ENCODE peak calls at places on chromosomes 12 and 14, in six cellular contexts. One of them, this sample, is unnamed.

GRCh38 chr12:92973614-92974013 is 44.5 kb upstream of the EEA1 start:
- DNase-seq in activated naive CD8-positive, alpha-beta T cell treated with anti-CD3 and anti-CD28 coated beads, Interleukin-2, amount 50 U/mL, for 24 hours: no peak
- DNase-seq in ACHN: peak
- DNase-seq in BE2C: no peak
- DNase-seq in cardiac septum: no peak
- DNase-seq in activated CD4-positive, alpha-beta memory T cell treated with anti-CD3 and anti-CD28 coated beads, Interleukin-2, amount 10 ng/mL, durations not matched to agents 7 days and 5 days: no peak
- DNase-seq in this sample: no peak

GRCh38 chr12:121102307-121102706 is 30.4 kb upstream of the P2RX7 start:
- DNase-seq in activated naive CD8-positive, alpha-beta T cell treated with anti-CD3 and anti-CD28 coated beads, Interleukin-2, amount 50 U/mL, for 24 hours: no peak
- DNase-seq in ACHN: no peak
- DNase-seq in BE2C: no peak
- DNase-seq in cardiac septum: no peak
- DNase-seq in activated CD4-positive, alpha-beta memory T cell treated with anti-CD3 and anti-CD28 coated beads, Interleukin-2, amount 10 ng/mL, durations not matched to agents 7 days and 5 days: no peak
- DNase-seq in this sample: no peak

GRCh38 chr12:74980510-74980909 is 229.1 kb downstream of the KCNC2 start:
- DNase-seq in activated naive CD8-positive, alpha-beta T cell treated with anti-CD3 and anti-CD28 coated beads, Interleukin-2, amount 50 U/mL, for 24 hours: no peak
- DNase-seq in ACHN: peak
- DNase-seq in BE2C: no peak
- DNase-seq in cardiac septum: no peak
- DNase-seq in activated CD4-positive, alpha-beta memory T cell treated with anti-CD3 and anti-CD28 coated beads, Interleukin-2, amount 10 ng/mL, durations not matched to agents 7 days and 5 days: no peak
- DNase-seq in this sample: no peak

GRCh38 chr12:132838464-132839080 is 9.9 kb upstream of the GOLGA3 start:
- DNase-seq in activated naive CD8-positive, alpha-beta T cell treated with anti-CD3 and anti-CD28 coated beads, Interleukin-2, amount 50 U/mL, for 24 hours: no peak
- DNase-seq in ACHN: no peak
- DNase-seq in BE2C: no peak
- DNase-seq in cardiac septum: no peak
- DNase-seq in activated CD4-positive, alpha-beta memory T cell treated with anti-CD3 and anti-CD28 coated beads, Interleukin-2, amount 10 ng/mL, durations not matched to agents 7 days and 5 days: no peak
- DNase-seq in this sample: no peak

GRCh38 chr12:25455696-25456095 is 97.4 kb downstream of the LMNTD1 start:
- DNase-seq in activated naive CD8-positive, alpha-beta T cell treated with anti-CD3 and anti-CD28 coated beads, Interleukin-2, amount 50 U/mL, for 24 hours: no peak
- DNase-seq in ACHN: no peak
- DNase-seq in BE2C: no peak
- DNase-seq in cardiac septum: no peak
- DNase-seq in activated CD4-positive, alpha-beta memory T cell treated with anti-CD3 and anti-CD28 coated beads, Interleukin-2, amount 10 ng/mL, durations not matched to agents 7 days and 5 days: no peak
- DNase-seq in this sample: no peak

GRCh38 chr12:89883630-89884364 is 175.2 kb upstream of the ATP2B1 start:
- DNase-seq in activated naive CD8-positive, alpha-beta T cell treated with anti-CD3 and anti-CD28 coated beads, Interleukin-2, amount 50 U/mL, for 24 hours: no peak
- DNase-seq in ACHN: no peak
- DNase-seq in BE2C: no peak
- DNase-seq in cardiac septum: no peak
- DNase-seq in activated CD4-positive, alpha-beta memory T cell treated with anti-CD3 and anti-CD28 coated beads, Interleukin-2, amount 10 ng/mL, durations not matched to agents 7 days and 5 days: no peak
- DNase-seq in this sample: no peak

GRCh38 chr14:37246427-37246829 is 48.7 kb downstream of the MIPOL1 start:
- DNase-seq in activated naive CD8-positive, alpha-beta T cell treated with anti-CD3 and anti-CD28 coated beads, Interleukin-2, amount 50 U/mL, for 24 hours: no peak
- DNase-seq in ACHN: peak
- DNase-seq in BE2C: no peak
- DNase-seq in cardiac septum: no peak
- DNase-seq in activated CD4-positive, alpha-beta memory T cell treated with anti-CD3 and anti-CD28 coated beads, Interleukin-2, amount 10 ng/mL, durations not matched to agents 7 days and 5 days: no peak
- DNase-seq in this sample: no peak

GRCh38 chr12:78645956-78646355 is 218.6 kb upstream of the SYT1 start:
- DNase-seq in activated naive CD8-positive, alpha-beta T cell treated with anti-CD3 and anti-CD28 coated beads, Interleukin-2, amount 50 U/mL, for 24 hours: no peak
- DNase-seq in ACHN: no peak
- DNase-seq in BE2C: no peak
- DNase-seq in cardiac septum: no peak
- DNase-seq in activated CD4-positive, alpha-beta memory T cell treated with anti-CD3 and anti-CD28 coated beads, Interleukin-2, amount 10 ng/mL, durations not matched to agents 7 days and 5 days: no peak
- DNase-seq in this sample: no peak

GRCh38 chr14:100782516-100783320 is 43.2 kb upstream of the MEG3 start:
- DNase-seq in activated naive CD8-positive, alpha-beta T cell treated with anti-CD3 and anti-CD28 coated beads, Interleukin-2, amount 50 U/mL, for 24 hours: no peak
- DNase-seq in ACHN: no peak
- DNase-seq in BE2C: peak
- DNase-seq in cardiac septum: peak
- DNase-seq in activated CD4-positive, alpha-beta memory T cell treated with anti-CD3 and anti-CD28 coated beads, Interleukin-2, amount 10 ng/mL, durations not matched to agents 7 days and 5 days: no peak
- DNase-seq in this sample: no peak

GRCh38 chr12:116735951-116736599 is 1.8 kb downstream of the SPRING1 start:
- DNase-seq in activated naive CD8-positive, alpha-beta T cell treated with anti-CD3 and anti-CD28 coated beads, Interleukin-2, amount 50 U/mL, for 24 hours: no peak
- DNase-seq in ACHN: no peak
- DNase-seq in BE2C: no peak
- DNase-seq in cardiac septum: no peak
- DNase-seq in activated CD4-positive, alpha-beta memory T cell treated with anti-CD3 and anti-CD28 coated beads, Interleukin-2, amount 10 ng/mL, durations not matched to agents 7 days and 5 days: no peak
- DNase-seq in this sample: no peak

GRCh38 chr14:61701946-61702345 is 6.6 kb downstream of the HIF1A start:
- DNase-seq in activated naive CD8-positive, alpha-beta T cell treated with anti-CD3 and anti-CD28 coated beads, Interleukin-2, amount 50 U/mL, for 24 hours: no peak
- DNase-seq in ACHN: no peak
- DNase-seq in BE2C: no peak
- DNase-seq in cardiac septum: no peak
- DNase-seq in activated CD4-positive, alpha-beta memory T cell treated with anti-CD3 and anti-CD28 coated beads, Interleukin-2, amount 10 ng/mL, durations not matched to agents 7 days and 5 days: no peak
- DNase-seq in this sample: no peak

GRCh38 chr14:96125536-96125935 is 79.1 kb upstream of the BDKRB2 start:
- DNase-seq in activated naive CD8-positive, alpha-beta T cell treated with anti-CD3 and anti-CD28 coated beads, Interleukin-2, amount 50 U/mL, for 24 hours: no peak
- DNase-seq in ACHN: no peak
- DNase-seq in BE2C: peak
- DNase-seq in cardiac septum: no peak
- DNase-seq in activated CD4-positive, alpha-beta memory T cell treated with anti-CD3 and anti-CD28 coated beads, Interleukin-2, amount 10 ng/mL, durations not matched to agents 7 days and 5 days: no peak
- DNase-seq in this sample: no peak

GRCh38 chr14:76918751-76919421 is 92.7 kb downstream of the LRRC74A start:
- DNase-seq in activated naive CD8-positive, alpha-beta T cell treated with anti-CD3 and anti-CD28 coated beads, Interleukin-2, amount 50 U/mL, for 24 hours: peak
- DNase-seq in ACHN: peak
- DNase-seq in BE2C: peak
- DNase-seq in cardiac septum: peak
- DNase-seq in activated CD4-positive, alpha-beta memory T cell treated with anti-CD3 and anti-CD28 coated beads, Interleukin-2, amount 10 ng/mL, durations not matched to agents 7 days and 5 days: no peak
- DNase-seq in this sample: peak

GRCh38 chr12:50192908-50193307 is 25.7 kb upstream of the CERS5 start:
- DNase-seq in activated naive CD8-positive, alpha-beta T cell treated with anti-CD3 and anti-CD28 coated beads, Interleukin-2, amount 50 U/mL, for 24 hours: no peak
- DNase-seq in ACHN: no peak
- DNase-seq in BE2C: no peak
- DNase-seq in cardiac septum: no peak
- DNase-seq in activated CD4-positive, alpha-beta memory T cell treated with anti-CD3 and anti-CD28 coated beads, Interleukin-2, amount 10 ng/mL, durations not matched to agents 7 days and 5 days: no peak
- DNase-seq in this sample: no peak

GRCh38 chr12:94140556-94140955 is 7.8 kb upstream of the PLXNC1 start:
- DNase-seq in activated naive CD8-positive, alpha-beta T cell treated with anti-CD3 and anti-CD28 coated beads, Interleukin-2, amount 50 U/mL, for 24 hours: peak
- DNase-seq in ACHN: peak
- DNase-seq in BE2C: peak
- DNase-seq in cardiac septum: no peak
- DNase-seq in activated CD4-positive, alpha-beta memory T cell treated with anti-CD3 and anti-CD28 coated beads, Interleukin-2, amount 10 ng/mL, durations not matched to agents 7 days and 5 days: peak
- DNase-seq in this sample: peak

GRCh38 chr12:1453801-1454200 is 140.6 kb downstream of the FBXL14 start:
- DNase-seq in activated naive CD8-positive, alpha-beta T cell treated with anti-CD3 and anti-CD28 coated beads, Interleukin-2, amount 50 U/mL, for 24 hours: no peak
- DNase-seq in ACHN: no peak
- DNase-seq in BE2C: no peak
- DNase-seq in cardiac septum: no peak
- DNase-seq in activated CD4-positive, alpha-beta memory T cell treated with anti-CD3 and anti-CD28 coated beads, Interleukin-2, amount 10 ng/mL, durations not matched to agents 7 days and 5 days: no peak
- DNase-seq in this sample: no peak